ENCODE peak calls at places on chromosomes 12 and 14, in ten cellular contexts. I is GM12878, Z is retinal pigment epithelial cell, P is heart left ventricle, V is prostate gland, H is astrocyte of the spinal cord, T is ovary, E is mammary epithelial cell, S is fibroblast of pulmonary artery, X is OCI-LY7. Y is an unnamed sample.

GRCh38 chr14:69675877-69676416 is 64.6 kb downstream of the SUSD6 start:
- DNase-seq in T (no peak), Z (no peak), X (no peak), H (no peak), E (no peak), P (no peak), S (no peak), I (peak), V (no peak), Y (no peak)

GRCh38 chr14:52078721-52079120 is 9.9 kb upstream of the NID2 start:
- DNase-seq in X (no peak), H (no peak), S (no peak), T (no peak), E (no peak), Z (peak), V (no peak), P (no peak), I (no peak), Y (no peak)

GRCh38 chr12:101616027-101616494 is 21.3 kb downstream of the MYBPC1 start:
- DNase-seq in T (no peak), S (peak), E (peak), V (peak), X (peak), P (no peak), H (peak), I (no peak), Z (peak), Y (no peak)

GRCh38 chr14:105377555-105378182 is 20.7 kb upstream of the TEX22 start:
- DNase-seq in S (no peak), T (no peak), E (no peak), P (peak), Z (no peak), I (no peak), H (no peak), V (no peak), X (no peak), Y (no peak)

GRCh38 chr12:107731376-107731775 is 29.6 kb downstream of the PRDM4 start:
- DNase-seq in I (no peak), P (no peak), Z (no peak), E (no peak), T (no peak), X (peak), V (no peak), H (no peak), S (no peak), Y (peak)

GRCh38 chr12:119681953-119682352 is 14.0 kb downstream of the PRKAB1 start:
- DNase-seq in T (no peak), H (no peak), X (no peak), Z (no peak), P (no peak), S (no peak), I (peak), V (no peak), E (no peak), Y (no peak)

GRCh38 chr14:89851031-89851430 is 103.5 kb downstream of the EFCAB11 start:
- DNase-seq in V (no peak), E (no peak), I (no peak), S (no peak), P (no peak), H (no peak), X (no peak), T (no peak), Z (no peak), Y (no peak)

GRCh38 chr14:57025456-57025855 is 215.2 kb upstream of the OTX2 start:
- DNase-seq in H (no peak), E (no peak), X (no peak), S (no peak), T (no peak), I (no peak), Z (no peak), V (no peak), P (no peak), Y (no peak)

GRCh38 chr12:121781751-121782615 is 11.5 kb downstream of the RHOF start:
- DNase-seq in E (no peak), V (no peak), T (no peak), S (no peak), I (no peak), P (no peak), H (peak), Z (no peak), X (peak), Y (no peak)

GRCh38 chr14:105930572-105930971 is 404.2 kb downstream of the TMEM121 start:
- DNase-seq in X (no peak), I (no peak), Z (no peak), H (no peak), V (no peak), E (no peak), S (no peak), P (no peak), T (no peak), Y (no peak)

GRCh38 chr14:60134702-60135101 is 30.5 kb downstream of the DHRS7 start:
- DNase-seq in P (no peak), V (no peak), Z (no peak), E (no peak), I (no peak), X (no peak), H (no peak), T (no peak), S (no peak), Y (no peak)

GRCh38 chr12:112850343-112850742 is 56.4 kb upstream of the OAS1 start:
- DNase-seq in H (no peak), E (no peak), Z (no peak), T (no peak), S (no peak), X (no peak), P (no peak), I (no peak), V (no peak), Y (no peak)

GRCh38 chr12:123058980-123059379 is 78.5 kb downstream of the ARL6IP4 start:
- DNase-seq in I (no peak), E (no peak), Z (no peak), X (no peak), V (no peak), S (no peak), T (no peak), P (peak), H (no peak), Y (no peak)

GRCh38 chr12:105204916-105205315 is 31.1 kb downstream of the APPL2 start:
- DNase-seq in S (peak), Z (no peak), X (no peak), I (no peak), P (no peak), H (peak), T (no peak), E (peak), V (no peak), Y (peak)

GRCh38 chr12:52258335-52258901 is 16.0 kb upstream of the KRT86 start:
- DNase-seq in T (no peak), S (peak), V (no peak), E (no peak), H (peak), I (no peak), P (no peak), Z (no peak), X (no peak), Y (no peak)

GRCh38 chr12:57849035-57849434 is 2.5 kb upstream of the CTDSP2 start:
- DNase-seq in P (no peak), E (no peak), X (no peak), T (no peak), I (no peak), Z (no peak), H (no peak), V (no peak), S (no peak), Y (no peak)

GRCh38 chr12:51421266-51421884 is 3.3 kb upstream of the SLC4A8 start:
- DNase-seq in I (no peak), V (peak), E (peak), P (peak), H (peak), T (peak), S (peak), Z (no peak), X (peak), Y (peak)

GRCh38 chr14:37114559-37114958 is 57.8 kb downstream of the SLC25A21 start:
- DNase-seq in S (no peak), I (no peak), Z (no peak), X (no peak), H (no peak), V (no peak), P (no peak), E (no peak), T (no peak), Y (no peak)

GRCh38 chr12:57846285-57846576 is 298 bp downstream of the CTDSP2 start:
- DNase-seq in T (no peak), Z (no peak), H (no peak), P (no peak), E (no peak), V (no peak), I (no peak), S (no peak), X (peak), Y (no peak)

GRCh38 chr14:86153480-86153879 is 623.5 kb downstream of the FLRT2 start:
- DNase-seq in I (no peak), S (no peak), P (no peak), T (no peak), Z (no peak), E (no peak), X (no peak), H (no peak), V (no peak), Y (no peak)

GRCh38 chr14:22099942-22100763 is 426.5 kb upstream of the OR4E1 start:
- DNase-seq in E (peak), T (peak), S (peak), V (peak), Z (peak), H (peak), P (peak), X (peak), I (no peak), Y (peak)

GRCh38 chr12:6772729-6773661 is 675 bp downstream of the LAG3 start:
- DNase-seq in P (no peak), Z (no peak), S (no peak), E (no peak), V (no peak), H (no peak), I (no peak), T (no peak), X (no peak), Y (no peak)
- H3K4me3 ChIP-seq in P (peak), Z (no peak), S (no peak), E (no peak), V (peak), H (no peak), I (peak), T (peak), X (no peak), Y (no peak)

DNA sequence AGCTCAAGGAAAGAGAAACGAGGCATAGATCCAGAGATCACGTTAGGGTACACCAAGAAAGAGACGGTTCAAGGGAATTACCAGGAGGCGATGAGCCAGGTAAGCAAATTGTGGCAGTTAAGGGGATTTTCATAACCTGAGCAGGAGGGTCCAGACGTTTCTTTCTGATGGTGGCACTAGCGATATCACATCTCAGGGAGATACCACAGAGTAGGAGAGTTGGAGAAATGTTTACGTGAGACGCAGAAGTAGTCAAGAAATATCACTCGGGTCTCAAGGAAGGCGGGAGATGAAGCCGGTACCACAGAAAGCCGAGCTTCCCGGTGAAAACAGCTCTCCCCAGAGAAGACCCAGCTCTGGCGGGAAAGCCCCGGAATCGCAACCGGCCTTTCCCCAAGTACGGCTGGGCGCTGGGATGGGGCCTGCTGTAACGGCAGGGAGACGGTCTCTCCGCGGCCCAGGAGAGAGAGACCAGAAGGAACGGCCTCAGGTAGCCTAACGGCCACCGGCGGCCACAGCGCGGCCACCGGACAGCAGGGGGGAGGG is 485 bp downstream of the SENP1 start:
- DNase-seq in V (no peak), I (peak), Z (no peak), S (peak), H (no peak), T (no peak), X (peak), P (no peak), E (peak), Y (no peak)
- TF ChIP-seq CTCF in V (no peak), I (no peak), Z (no peak), S (no peak), H (no peak), T (no peak), X (no peak), P (no peak), E (no peak), Y (no peak)

GRCh38 chr12:9036227-9036626 is 46.9 kb downstream of the KLRG1 start:
- DNase-seq in H (no peak), T (no peak), E (no peak), Z (no peak), V (no peak), S (no peak), X (no peak), P (no peak), I (no peak), Y (no peak)

GRCh38 chr12:9041321-9041720 is 52.0 kb downstream of the KLRG1 start:
- DNase-seq in T (no peak), X (no peak), Z (no peak), E (peak), V (no peak), P (peak), H (peak), S (peak), I (no peak), Y (no peak)

GRCh38 chr12:9037431-9037830 is 48.1 kb downstream of the KLRG1 start:
- DNase-seq in S (no peak), Z (no peak), X (no peak), H (no peak), I (no peak), V (no peak), E (no peak), P (no peak), T (no peak), Y (no peak)

GRCh38 chr12:9040484-9041186 is 51.3 kb downstream of the KLRG1 start:
- DNase-seq in I (no peak), S (no peak), X (no peak), H (no peak), P (no peak), T (no peak), E (no peak), Z (no peak), V (no peak), Y (no peak)

GRCh38 chr12:9039397-9039977 is 50.1 kb downstream of the KLRG1 start:
- DNase-seq in X (peak), H (peak), I (no peak), Z (no peak), T (no peak), S (peak), E (peak), P (no peak), V (peak), Y (no peak)
- H3K4me3 ChIP-seq in X (no peak), H (no peak), I (no peak), Z (no peak), T (no peak), S (no peak), E (no peak), P (no peak), V (no peak), Y (no peak)

DNA sequence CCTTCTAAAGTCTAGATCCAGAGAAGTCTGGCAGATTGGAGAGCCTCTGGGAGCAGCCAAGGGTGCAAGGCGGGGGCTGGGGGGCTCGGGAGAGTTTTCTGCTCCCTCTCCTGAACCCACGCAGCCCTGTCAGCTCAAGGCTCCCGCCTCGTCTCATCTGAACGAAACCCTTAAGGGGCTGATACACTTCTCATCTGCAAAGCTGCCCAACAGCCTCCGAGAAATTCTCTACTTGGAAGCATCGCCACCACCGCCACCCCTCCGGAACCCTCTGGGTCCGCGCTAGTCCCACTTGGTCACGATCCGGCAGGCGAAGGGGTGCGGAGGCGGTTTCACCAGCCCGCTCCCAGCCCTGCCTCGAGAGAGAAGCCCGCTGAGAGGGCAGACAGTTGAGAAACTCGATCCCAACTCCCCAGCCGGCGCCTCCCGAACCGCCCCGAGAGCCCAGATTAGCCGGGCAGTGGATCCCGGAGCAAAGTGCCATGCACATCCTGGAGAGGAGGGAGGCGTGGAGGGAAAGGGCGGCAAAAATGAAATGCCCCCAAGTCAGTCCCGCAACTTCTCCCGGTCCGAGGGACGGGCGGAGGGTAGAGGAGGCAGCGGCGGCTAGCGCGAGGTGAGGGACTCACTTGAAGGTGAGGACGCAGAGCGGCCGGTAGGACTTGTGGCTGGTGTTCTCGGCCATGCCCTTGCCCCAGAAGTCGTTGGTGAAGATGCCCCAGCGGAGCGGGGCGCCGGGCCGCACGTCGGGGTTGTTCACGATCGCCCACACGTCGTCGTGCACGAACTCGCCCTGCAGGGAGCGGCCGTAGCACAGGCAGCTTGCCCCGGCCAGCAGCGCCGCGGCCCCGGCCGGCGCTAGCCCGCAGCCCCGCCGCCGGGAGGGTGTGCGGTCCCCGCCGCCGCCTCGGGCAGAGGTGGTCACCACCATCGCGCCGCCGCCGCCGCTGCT is 645 bp downstream of the TMTC1 start:
- DNase-seq in E (peak), Z (no peak), H (peak), I (no peak), V (peak), P (peak), T (peak), X (no peak), S (peak), Y (no peak)
- TF ChIP-seq CTCF in E (no peak), Z (no peak), H (no peak), I (no peak), V (no peak), P (no peak), T (no peak), X (no peak), S (no peak), Y (no peak)

DNA sequence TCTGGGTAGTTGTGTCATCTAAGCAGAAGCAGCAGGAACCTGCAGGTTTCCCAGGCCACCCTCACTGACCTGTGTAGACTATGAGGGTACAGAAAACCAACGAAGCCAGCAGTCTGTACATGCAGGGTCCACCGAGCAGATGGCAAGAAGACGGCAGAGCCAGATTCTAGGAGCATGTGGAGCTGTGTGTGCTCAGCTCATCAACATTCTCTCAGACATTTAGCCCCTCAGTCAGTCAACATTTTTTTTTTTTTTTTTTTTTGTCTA is 7.3 kb upstream of the ASIC1 start:
- DNase-seq in Z (no peak), V (no peak), I (no peak), H (no peak), P (no peak), S (no peak), X (no peak), T (no peak), E (no peak), Y (no peak)
- H3K4me3 ChIP-seq in Z (peak), V (no peak), I (no peak), H (no peak), P (peak), S (peak), X (no peak), T (peak), E (no peak), Y (no peak)

GRCh38 chr12:109739747-109740693 is 26.4 kb downstream of the FAM222A start:
- DNase-seq in E (no peak), T (peak), X (peak), H (no peak), S (no peak), I (no peak), Z (no peak), V (no peak), P (peak), Y (no peak)
- TF ChIP-seq CTCF in E (no peak), T (no peak), X (peak), H (peak), S (peak), I (peak), Z (peak), V (no peak), P (no peak), Y (peak)

GRCh38 chr14:24080142-24080530 is 8.8 kb downstream of the CPNE6 start:
- DNase-seq in S (no peak), Z (no peak), H (no peak), E (no peak), V (no peak), I (no peak), X (no peak), P (no peak), T (no peak), Y (no peak)

GRCh38 chr14:24080888-24081738 is 9.8 kb downstream of the CPNE6 start:
- DNase-seq in E (peak), P (peak), I (no peak), Z (peak), S (no peak), T (peak), H (peak), X (peak), V (peak), Y (no peak)

GRCh38 chr14:24083462-24083861 is 10.6 kb upstream of the PCK2 start:
- DNase-seq in X (no peak), I (no peak), S (no peak), V (no peak), T (no peak), Z (no peak), P (no peak), E (no peak), H (no peak), Y (no peak)

GRCh38 chr14:24082411-24083080 is 11.2 kb downstream of the CPNE6 start:
- DNase-seq in E (no peak), T (no peak), X (no peak), P (no peak), V (no peak), H (no peak), I (no peak), Z (no peak), S (no peak), Y (no peak)

DNA sequence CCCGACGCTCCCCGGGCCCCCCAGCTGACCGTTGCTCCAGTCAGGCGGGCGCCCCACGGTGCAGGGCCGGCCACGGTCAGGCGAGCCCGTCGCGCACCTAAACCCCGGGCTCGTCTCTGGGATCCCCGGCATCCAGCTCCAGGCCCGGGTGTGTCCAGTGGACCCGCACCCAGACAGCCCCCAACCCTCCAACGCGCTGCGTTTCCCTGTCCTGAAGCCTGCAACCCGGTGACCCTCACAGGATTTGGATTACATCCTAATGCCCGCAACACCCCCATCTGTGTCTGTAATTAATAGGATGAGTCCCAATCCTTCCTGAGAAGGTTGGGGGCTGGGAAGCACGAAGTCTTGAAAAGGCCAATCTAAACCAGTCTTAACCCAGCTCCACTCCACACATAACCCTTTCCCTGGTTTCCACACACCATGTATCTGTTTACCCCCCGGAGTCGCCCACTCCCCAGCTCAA is 10.4 kb downstream of the CPNE6 start:
- DNase-seq in V (no peak), S (no peak), I (no peak), E (no peak), P (no peak), H (no peak), X (no peak), T (no peak), Z (no peak), Y (no peak)
- H3K4me3 ChIP-seq in V (peak), S (no peak), I (peak), E (peak), P (peak), H (no peak), X (peak), T (peak), Z (peak), Y (peak)

DNA sequence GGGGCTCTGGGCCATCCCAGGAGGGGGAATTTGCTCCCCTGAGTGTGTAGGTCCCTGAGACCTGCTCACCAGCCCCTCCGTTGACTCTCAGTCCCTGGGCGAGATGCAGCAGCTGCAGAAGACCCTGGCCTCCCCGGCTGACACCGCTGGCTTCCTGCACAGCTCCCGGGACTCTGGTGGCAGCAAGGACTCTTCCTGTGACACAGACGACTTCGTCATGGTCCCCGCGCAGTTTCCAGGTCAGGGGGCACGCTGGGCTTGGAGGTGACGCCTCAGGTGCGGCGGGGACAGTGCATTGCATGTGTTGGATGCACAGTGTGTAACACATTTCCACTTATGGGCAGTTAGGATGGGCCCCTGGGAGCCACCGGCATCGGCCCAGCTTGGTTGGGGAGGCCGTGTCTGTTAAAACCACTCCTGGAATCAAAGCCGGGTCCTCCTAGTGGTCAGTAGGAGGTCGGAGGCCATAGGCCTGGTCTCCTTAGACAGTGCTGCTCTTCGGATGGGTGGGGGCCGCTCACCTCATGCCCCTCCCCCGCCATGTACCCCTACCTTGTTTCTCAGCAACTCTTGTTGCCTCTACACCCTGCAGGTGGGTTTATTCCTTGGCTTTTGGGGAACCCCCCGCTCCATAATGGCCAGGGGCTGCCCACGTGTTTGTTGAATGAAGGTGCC is 17.1 kb upstream of the PUS1 start:
- DNase-seq in T (no peak), P (peak), V (no peak), S (no peak), X (no peak), I (no peak), Z (no peak), E (no peak), H (no peak), Y (no peak)
- TF ChIP-seq CTCF in T (no peak), P (no peak), V (no peak), S (no peak), X (no peak), I (no peak), Z (no peak), E (no peak), H (peak), Y (no peak)

Y was measured in kidney epithelial cell.